ENCODE peak calls at places on chromosomes 5 and 9, in eight cellular contexts. D, R, Z, S, V, A, E and U are unnamed samples.
A peak's percentile ranks its signal among the peaks of the same experiment; 100 is the strongest.

GRCh38 chr5:102226321-102226720 is 69.8 kb downstream of the SLCO4C1 start:
- DNase-seq in D (no peak), R (no peak), Z (no peak), S (no peak), V (no peak), A (no peak), E (no peak), U (no peak)

GRCh38 chr5:175784230-175784629 is 87.1 kb upstream of the CPLX2 start:
- DNase-seq in D (no peak), R (no peak), Z (no peak), S (no peak), V (no peak), A (no peak), E (no peak), U (no peak)

GRCh38 chr5:142507528-142507927 is 178.4 kb downstream of the FGF1 start:
- DNase-seq in D (no peak), R (no peak), Z (no peak), S (no peak), V (no peak), A (no peak), E (no peak), U (peak; percentile 71)

GRCh38 chr9:74570879-74571512 is 73.9 kb downstream of the RORB start:
- DNase-seq in D (peak; percentile 70), R (peak; percentile 26), Z (no peak), S (no peak), V (peak; percentile 27), A (no peak), E (no peak), U (peak; percentile 39)

GRCh38 chr5:52657231-52657645 is 130.5 kb upstream of the ITGA1 start:
- DNase-seq in D (peak; percentile 74), R (peak; percentile 62), Z (no peak), S (peak; percentile 15), V (peak; percentile 34), A (no peak), E (no peak), U (peak; percentile 11)

GRCh38 chr5:50655810-50656205 is 10.6 kb upstream of the PARP8 start:
- DNase-seq in D (no peak), R (no peak), Z (peak; percentile 54), S (no peak), V (no peak), A (no peak), E (no peak), U (no peak)

GRCh38 chr9:114386886-114387677 is 700 bp downstream of the AKNA start:
- DNase-seq in D (no peak), R (peak; percentile 43), Z (no peak), S (no peak), V (no peak), A (no peak), E (no peak), U (no peak)

GRCh38 chr5:150000990-150001659 is 586 bp downstream of the HMGXB3 start:
- DNase-seq in D (peak; percentile 65), R (no peak), Z (peak; percentile 14), S (no peak), V (peak; percentile 32), A (no peak), E (peak; percentile 15), U (no peak)

GRCh38 chr9:34825780-34826179 is 115.8 kb upstream of the CCL21 start:
- DNase-seq in D (no peak), R (no peak), Z (no peak), S (no peak), V (no peak), A (no peak), E (no peak), U (no peak)

GRCh38 chr9:77616191-77616590 is 31.9 kb downstream of the GNA14 start:
- DNase-seq in D (peak; percentile 21), R (peak; percentile 5), Z (no peak), S (no peak), V (peak; percentile 22), A (no peak), E (no peak), U (no peak)

GRCh38 chr9:133463864-133464615 is 4.3 kb downstream of the CACFD1 start:
- DNase-seq in D (no peak), R (no peak), Z (no peak), S (no peak), V (no peak), A (no peak), E (no peak), U (no peak)